ENCODE peak calls at places on chromosomes 13 and 19, in four cellular contexts. C is Panc1, S is HCT116, Z is GM23338. N is an unnamed sample.

GRCh38 chr19:30919737-30920136 is 429.5 kb downstream of the TSHZ3 start:
- DNase-seq in C (no peak), S (no peak), Z (no peak), N (no peak)

GRCh38 chr13:40792284-40793051 is 3.1 kb downstream of the SLC25A15 start:
- DNase-seq in C (no peak), S (no peak), Z (no peak), N (no peak)

GRCh38 chr19:15244106-15244803 is 12.0 kb upstream of the EPHX3 start:
- DNase-seq in C (no peak), S (no peak), Z (no peak), N (no peak)

GRCh38 chr13:43686557-43686956 is 100.2 kb downstream of the ENOX1 start:
- DNase-seq in C (no peak), S (no peak), Z (no peak), N (no peak)

GRCh38 chr13:72463561-72463960 is 263.9 kb downstream of the MZT1 start:
- DNase-seq in C (no peak), S (no peak), Z (no peak), N (no peak)

GRCh38 chr19:4115050-4115817 is 8.7 kb downstream of the MAP2K2 start:
- DNase-seq in C (no peak), S (no peak), Z (no peak), N (no peak)

GRCh38 chr13:29436291-29436690 is 159.2 kb downstream of the SLC7A1 start:
- DNase-seq in C (no peak), S (no peak), Z (no peak), N (no peak)

GRCh38 chr13:34161829-34162544 is 344.0 kb downstream of the RFC3 start:
- DNase-seq in C (peak), S (no peak), Z (no peak), N (no peak)

GRCh38 chr13:40504641-40505040 is 161.8 kb downstream of the FOXO1 start:
- DNase-seq in C (no peak), S (no peak), Z (no peak), N (no peak)

GRCh38 chr13:113907637-113908617 is 44.1 kb upstream of the GAS6 start:
- DNase-seq in C (no peak), S (no peak), Z (no peak), N (no peak)

GRCh38 chr13:32141462-32141861 is 109.9 kb downstream of the FRY start:
- DNase-seq in C (no peak), S (no peak), Z (no peak), N (no peak)

DNA sequence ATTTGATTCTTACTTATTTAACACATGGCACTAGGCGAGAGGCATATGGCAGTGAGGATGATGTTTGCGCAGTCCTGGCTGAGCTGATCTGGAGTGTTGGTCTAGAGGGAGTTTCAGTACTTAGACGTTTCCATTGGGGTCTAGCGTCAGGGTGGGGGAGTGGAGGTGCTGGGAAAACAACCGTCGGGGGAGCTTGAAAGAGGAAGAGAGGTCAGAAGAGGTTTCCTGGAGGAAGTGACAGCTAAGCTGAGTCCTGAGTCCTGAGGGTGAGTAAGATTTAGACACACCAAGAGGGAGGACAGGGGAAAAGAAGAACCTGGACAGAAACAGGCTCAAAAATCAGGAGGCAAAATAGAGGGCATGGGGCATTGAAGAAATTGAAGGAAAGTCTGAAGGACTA is 81.4 kb downstream of the ALOX5AP start:
- DNase-seq in C (no peak), S (no peak), Z (no peak), N (no peak)
- TF ChIP-seq POLR2AphosphoS5 in C (no peak), S (no peak), Z (no peak), N (no peak)

GRCh38 chr13:110561335-110562033 is at the start of gene RAB20:
- DNase-seq in C (no peak), S (peak), Z (peak), N (peak)
- TF ChIP-seq REST in C (no peak), S (no peak), Z (no peak), N (no peak)

GRCh38 chr19:55098716-55099556 is 18.5 kb downstream of the PPP1R12C start:
- DNase-seq in C (no peak), S (no peak), Z (no peak), N (no peak)
- TF ChIP-seq POLR2AphosphoS5 in C (no peak), S (no peak), Z (no peak), N (no peak)

DNA sequence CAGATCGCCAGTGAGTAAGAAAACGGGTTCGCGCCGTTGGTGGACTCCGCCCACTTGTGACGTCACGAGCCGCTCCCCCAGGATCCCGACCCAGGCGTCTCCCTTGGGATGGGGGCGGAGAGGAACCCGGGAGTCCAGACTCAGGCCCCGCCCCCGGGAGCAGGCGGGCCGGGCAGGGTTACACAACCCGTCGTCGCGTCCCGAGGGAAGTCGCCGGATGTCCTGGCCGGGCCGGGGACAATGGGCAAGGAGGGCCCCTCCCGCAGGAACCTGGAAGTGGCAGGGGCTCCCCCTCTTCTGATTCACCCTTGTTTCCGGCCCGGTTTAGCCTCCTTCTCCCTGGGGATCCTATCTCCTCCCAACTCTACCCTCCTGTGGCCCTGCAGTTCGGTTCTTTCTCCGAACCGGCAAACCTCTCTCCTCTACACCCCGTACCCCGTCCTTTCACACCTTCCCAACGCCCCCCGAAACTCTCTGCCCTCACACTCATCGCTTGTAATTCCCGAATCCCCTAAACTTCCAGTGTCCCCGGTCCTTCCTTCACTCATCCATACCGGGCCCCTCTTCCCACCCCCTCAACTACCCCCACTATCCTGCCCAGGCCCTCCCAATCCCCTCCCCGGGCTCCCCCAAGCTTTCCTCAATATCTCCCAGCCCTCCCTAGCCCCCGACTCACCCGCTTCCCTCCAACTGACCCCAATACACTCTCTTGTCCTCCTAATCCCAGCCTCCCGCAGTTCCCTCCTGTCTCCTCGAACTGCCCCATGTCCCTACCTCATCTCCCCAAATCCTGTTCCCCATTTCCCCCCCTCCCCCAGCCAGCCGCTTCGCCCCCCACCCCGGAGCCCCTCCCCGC is 20.0 kb upstream of the ERCC1 start:
- DNase-seq in C (no peak), S (peak), Z (peak), N (peak)
- TF ChIP-seq REST in C (no peak), S (no peak), Z (no peak), N (no peak)

GRCh38 chr13:51761638-51762350 is 42.2 kb downstream of the DHRS12 start:
- DNase-seq in C (no peak), S (no peak), Z (no peak), N (no peak)

GRCh38 chr13:51767100-51767499 is 36.9 kb downstream of the DHRS12 start:
- DNase-seq in C (no peak), S (no peak), Z (peak), N (no peak)

GRCh38 chr13:51763486-51763885 is 40.5 kb downstream of the DHRS12 start:
- DNase-seq in C (no peak), S (no peak), Z (no peak), N (no peak)

GRCh38 chr13:51765142-51765515 is 38.8 kb downstream of the DHRS12 start:
- DNase-seq in C (no peak), S (no peak), Z (no peak), N (no peak)

GRCh38 chr13:51764184-51765141 is 39.5 kb downstream of the DHRS12 start:
- DNase-seq in C (no peak), S (no peak), Z (no peak), N (no peak)
- TF ChIP-seq POLR2AphosphoS5 in C (no peak), S (no peak), Z (no peak), N (no peak)

DNA sequence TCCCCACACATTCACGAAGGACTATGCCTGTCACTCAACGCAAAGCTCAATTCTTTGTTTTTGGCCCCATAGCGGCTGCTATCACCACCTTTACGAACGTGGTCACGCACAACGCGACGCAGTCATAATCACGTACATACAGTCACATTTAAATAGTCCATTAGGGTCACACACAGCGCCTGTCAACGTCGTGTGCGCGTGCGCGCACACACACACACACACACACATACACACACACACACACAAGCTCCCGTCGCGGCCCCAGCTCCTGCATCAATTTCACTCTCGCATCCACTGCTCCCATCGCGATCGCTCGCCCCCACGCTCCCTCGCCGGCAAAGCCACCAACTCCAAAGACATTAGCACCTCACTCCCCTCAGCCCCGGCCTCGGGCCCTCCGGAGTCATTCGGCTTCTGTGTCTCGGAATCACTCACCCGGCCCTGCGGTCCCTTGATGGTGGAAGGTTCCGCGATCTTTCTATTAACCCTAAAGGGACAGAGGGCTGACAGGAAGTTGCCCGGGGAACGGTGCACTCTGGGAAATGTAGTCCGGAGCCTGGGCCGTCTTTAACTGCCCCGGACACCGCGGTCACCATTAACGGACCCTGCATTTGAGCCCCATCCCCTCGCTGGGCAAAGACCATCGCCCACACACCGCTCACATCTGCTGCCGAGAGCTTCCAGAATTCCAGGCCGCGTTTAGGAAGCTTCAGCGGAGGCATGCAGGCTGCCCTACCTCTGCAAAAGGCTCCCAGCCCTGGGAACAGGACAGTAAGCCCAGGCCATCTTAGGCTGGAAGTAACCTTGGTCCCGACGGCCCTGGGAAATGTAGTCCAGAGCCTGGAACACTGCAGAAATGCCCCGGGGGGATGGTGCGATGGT is at the start of gene ZNF790:
- DNase-seq in C (peak), S (no peak), Z (peak), N (peak)
- TF ChIP-seq REST in C (peak), S (no peak), Z (no peak), N (no peak)

GRCh38 chr19:49492573-49493411 is 3.4 kb upstream of the RPS11 start:
- DNase-seq in C (no peak), S (no peak), Z (peak), N (peak)
- TF ChIP-seq POLR2AphosphoS5 in C (peak), S (peak), Z (peak), N (peak)

GRCh38 chr13:103935117-103935516 is 868.9 kb upstream of the SLC10A2 start:
- DNase-seq in C (no peak), S (peak), Z (peak), N (no peak)
- TF ChIP-seq REST in C (no peak), S (no peak), Z (no peak), N (no peak)

N was measured in K562.